ENCODE peak calls at places on chromosomes 2 and 18, in nine cellular contexts. B, M, E, L, N, K, X, A and W are unnamed samples.

GRCh38 chr18:50297621-50298442 is 10.3 kb upstream of the CXXC1 start:
- ATAC-seq in L (peak; percentile 95), E (peak; percentile 95), X (no peak), K (no peak), A (peak; percentile 97), B (peak; percentile 98), M (peak; percentile 100), N (peak; percentile 98), W (peak; percentile 100)

GRCh38 chr2:134249755-134250154 is 4.1 kb upstream of the MGAT5 start:
- ATAC-seq in E (no peak), B (no peak), N (peak; percentile 56), A (no peak), X (no peak), M (peak; percentile 22), K (no peak), L (no peak), W (peak; percentile 28)

GRCh38 chr2:129347486-129348217 is 631.8 kb upstream of the RAB6C start:
- ATAC-seq in X (no peak), M (no peak), K (no peak), L (no peak), A (peak; percentile 75), N (no peak), B (no peak), E (peak; percentile 88), W (no peak)

GRCh38 chr2:240144649-240145261 is 4.3 kb upstream of the OTOS start:
- ATAC-seq in B (no peak), K (no peak), X (no peak), L (no peak), N (no peak), M (no peak), E (no peak), A (no peak), W (no peak)

GRCh38 chr2:190432567-190433231 is 24.5 kb downstream of the MFSD6 start:
- ATAC-seq in L (no peak), A (no peak), X (no peak), K (no peak), N (peak; percentile 52), M (peak; percentile 64), E (no peak), B (no peak), W (peak; percentile 40)

GRCh38 chr2:18271370-18272147 is 288.9 kb downstream of the RDH14 start:
- ATAC-seq in E (peak; percentile 17), A (no peak), L (no peak), K (no peak), M (no peak), N (peak; percentile 19), B (no peak), X (no peak), W (no peak)

GRCh38 chr2:25202290-25202689 is 33.9 kb upstream of the POMC start:
- ATAC-seq in A (no peak), L (peak; percentile 27), N (peak; percentile 5), M (no peak), E (no peak), K (no peak), B (no peak), X (no peak), W (peak; percentile 35)

GRCh38 chr2:128325665-128326181 is 7.1 kb upstream of the HS6ST1 start:
- ATAC-seq in A (peak; percentile 85), M (no peak), X (no peak), B (peak; percentile 42), L (no peak), K (no peak), N (no peak), E (peak; percentile 4), W (no peak)

GRCh38 chr2:201180010-201180409 is 2.9 kb upstream of the CASP10 start:
- ATAC-seq in A (no peak), M (peak; percentile 26), B (no peak), L (peak; percentile 36), E (peak; percentile 42), X (no peak), N (peak; percentile 69), K (no peak), W (peak; percentile 54)

GRCh38 chr2:179098080-179098689 is 48.2 kb upstream of the CCDC141 start:
- ATAC-seq in E (no peak), B (no peak), M (no peak), N (no peak), L (no peak), A (no peak), K (no peak), X (no peak), W (no peak)

GRCh38 chr2:181847729-181848128 is 43.8 kb upstream of the ITPRID2 start:
- ATAC-seq in M (no peak), K (no peak), X (no peak), A (no peak), N (no peak), E (peak; percentile 52), B (no peak), L (no peak), W (no peak)

GRCh38 chr2:239293450-239294430 is 107.1 kb downstream of the HDAC4 start:
- ATAC-seq in M (peak; percentile 60), E (no peak), K (peak; percentile 57), B (no peak), N (peak; percentile 76), A (peak; percentile 5), X (peak; percentile 25), L (peak; percentile 26), W (peak; percentile 82)

GRCh38 chr18:45562567-45563479 is 52.5 kb upstream of the SLC14A2 start:
- ATAC-seq in L (no peak), N (no peak), X (no peak), K (no peak), B (peak; percentile 37), E (peak; percentile 89), M (no peak), A (peak; percentile 58), W (no peak)

GRCh38 chr2:37645363-37645762 is 26.1 kb downstream of the CDC42EP3 start:
- ATAC-seq in N (no peak), L (peak; percentile 28), E (no peak), X (no peak), K (no peak), M (peak; percentile 35), B (no peak), A (no peak), W (peak; percentile 43)

GRCh38 chr2:118197011-118197695 is 108.9 kb downstream of the INSIG2 start:
- ATAC-seq in B (no peak), A (no peak), L (peak; percentile 53), E (no peak), M (peak; percentile 51), X (peak; percentile 87), N (peak; percentile 36), K (peak; percentile 92), W (peak; percentile 41)

GRCh38 chr2:144479659-144480058 is 40.3 kb downstream of the ZEB2 start:
- ATAC-seq in X (no peak), M (no peak), N (no peak), K (no peak), L (no peak), B (no peak), A (no peak), E (peak; percentile 28), W (no peak)

GRCh38 chr2:20596193-20596972 is 54.5 kb downstream of the HS1BP3 start:
- ATAC-seq in X (no peak), K (no peak), M (peak; percentile 35), A (no peak), E (peak; percentile 3), L (no peak), B (no peak), N (peak; percentile 5), W (peak; percentile 10)

GRCh38 chr2:192126912-192127311 is 67.8 kb downstream of the TMEFF2 start:
- ATAC-seq in M (no peak), L (no peak), B (no peak), N (no peak), K (no peak), X (no peak), E (peak; percentile 53), A (no peak), W (no peak)